ENCODE peak calls at places on chromosomes 11 and 22, in eight cellular contexts. V is cardiac muscle cell; G is Peyer's patch; B is CD4-positive, alpha-beta T cell; Z is fibroblast of mammary gland; F is heart left ventricle; X is fibroblast of pulmonary artery; T is RWPE2. N is an unnamed sample.
A peak's percentile ranks its signal among the peaks of the same experiment; 100 is the strongest.

GRCh38 chr11:105468154-105468553 is 141.7 kb upstream of the GRIA4 start:
- DNase-seq in V (peak; percentile 48), G (no peak), F (no peak), Z (no peak), T (no peak), X (peak; percentile 51), B (no peak), N (no peak)

GRCh38 chr11:9001736-9002135 is 2.1 kb downstream of the NRIP3 start:
- DNase-seq in V (peak; percentile 65), X (peak; percentile 75), B (peak; percentile 26), T (no peak), Z (peak; percentile 85), F (no peak), G (no peak), N (no peak)

GRCh38 chr22:24102366-24103200 is 78.7 kb upstream of the SUSD2 start:
- DNase-seq in G (no peak), T (peak; percentile 46), V (no peak), X (no peak), F (no peak), Z (no peak), B (no peak), N (no peak)

GRCh38 chr11:126746443-126746842 is 254.1 kb downstream of the KIRREL3 start:
- DNase-seq in B (no peak), F (no peak), G (no peak), V (no peak), T (no peak), Z (no peak), X (no peak), N (no peak)

GRCh38 chr11:28535677-28536076 is 427.5 kb downstream of the METTL15 start:
- DNase-seq in B (no peak), Z (no peak), X (no peak), G (no peak), F (no peak), T (no peak), V (no peak), N (no peak)

GRCh38 chr11:123174196-123175183 is 20.6 kb downstream of the CLMP start:
- DNase-seq in G (no peak), F (peak; percentile 66), B (no peak), V (peak; percentile 97), Z (peak; percentile 99), T (no peak), X (peak; percentile 97), N (no peak)

GRCh38 chr22:33986167-33986771 is 66.0 kb upstream of the LARGE1 start:
- DNase-seq in B (no peak), X (no peak), G (no peak), Z (no peak), T (no peak), V (no peak), F (no peak), N (no peak)

GRCh38 chr11:125154380-125155099 is 10.0 kb upstream of the PKNOX2 start:
- DNase-seq in F (no peak), X (no peak), B (no peak), Z (no peak), T (peak; percentile 34), V (no peak), G (no peak), N (no peak)

GRCh38 chr11:125446279-125446678 is 49.8 kb downstream of the FEZ1 start:
- DNase-seq in X (no peak), G (no peak), Z (no peak), V (no peak), F (no peak), T (no peak), B (no peak), N (no peak)

GRCh38 chr11:75151346-75152047 is 590 bp downstream of the SLCO2B1 start:
- DNase-seq in B (no peak), V (no peak), G (no peak), T (no peak), X (no peak), Z (no peak), F (no peak), N (no peak)

GRCh38 chr11:116929393-116930090 is 92.1 kb upstream of the APOA1 start:
- DNase-seq in F (no peak), V (peak; percentile 34), B (no peak), X (peak; percentile 35), G (no peak), Z (peak; percentile 37), T (no peak), N (no peak)

GRCh38 chr11:877565-877964 is 33.0 kb downstream of the CHID1 start:
- DNase-seq in F (no peak), Z (peak; percentile 6), V (no peak), G (no peak), T (no peak), X (no peak), B (no peak), N (no peak)

GRCh38 chr22:22103078-22103593 is 120.5 kb upstream of the TOP3B start:
- DNase-seq in T (no peak), Z (peak; percentile 15), V (no peak), G (no peak), B (no peak), X (peak; percentile 11), F (no peak), N (no peak)

GRCh38 chr22:33780761-33781160 is 139.5 kb downstream of the LARGE1 start:
- DNase-seq in V (no peak), T (no peak), X (no peak), F (no peak), G (no peak), B (no peak), Z (no peak), N (no peak)

GRCh38 chr22:38285015-38285414 is 12.2 kb upstream of the TMEM184B start:
- DNase-seq in Z (no peak), F (no peak), B (no peak), T (no peak), X (no peak), G (no peak), V (no peak), N (no peak)

GRCh38 chr11:48107188-48107704 is 109.4 kb upstream of the OR4B1 start:
- DNase-seq in X (no peak), V (no peak), G (peak; percentile 72), Z (peak; percentile 51), B (no peak), T (no peak), F (no peak), N (no peak)

GRCh38 chr11:9577032-9577431 is 3.6 kb downstream of the WEE1 start:
- DNase-seq in Z (peak; percentile 58), F (no peak), T (no peak), V (peak; percentile 58), G (no peak), B (no peak), X (peak; percentile 67), N (no peak)

GRCh38 chr11:108937756-108938155 is 272.9 kb downstream of the DDX10 start:
- DNase-seq in Z (no peak), X (no peak), G (no peak), T (no peak), V (peak; percentile 57), B (no peak), F (no peak), N (no peak)

GRCh38 chr11:27464155-27464759 is 8.3 kb downstream of the LGR4 start:
- DNase-seq in X (peak; percentile 60), G (no peak), Z (no peak), B (no peak), T (no peak), F (no peak), V (peak; percentile 43), N (no peak)

DNA sequence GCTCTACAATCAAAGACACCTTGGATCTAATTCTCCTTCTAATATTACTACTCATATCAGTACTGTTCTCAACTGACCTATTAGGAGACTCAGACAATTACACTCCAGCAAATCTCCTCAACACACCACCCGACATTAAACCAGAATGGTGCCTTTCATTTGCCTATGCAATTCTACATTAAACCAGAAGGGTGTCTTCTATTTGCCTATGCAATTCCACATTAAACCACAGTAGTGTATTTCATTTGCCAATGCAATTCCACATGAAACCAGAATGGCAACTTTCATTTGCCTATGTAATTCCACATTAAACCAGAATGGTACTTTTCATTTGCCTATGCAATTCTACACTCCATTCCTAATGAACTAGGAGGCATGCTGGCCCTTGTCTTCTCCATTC is 15.3 kb upstream of the APOL3 start:
- DNase-seq in F (no peak), T (no peak), B (no peak), Z (no peak), G (no peak), V (no peak), X (no peak), N (no peak)
- TF ChIP-seq CTCF in F (no peak), T (no peak), B (no peak), Z (no peak), G (no peak), V (no peak), X (peak; percentile 13), N (no peak)

DNA sequence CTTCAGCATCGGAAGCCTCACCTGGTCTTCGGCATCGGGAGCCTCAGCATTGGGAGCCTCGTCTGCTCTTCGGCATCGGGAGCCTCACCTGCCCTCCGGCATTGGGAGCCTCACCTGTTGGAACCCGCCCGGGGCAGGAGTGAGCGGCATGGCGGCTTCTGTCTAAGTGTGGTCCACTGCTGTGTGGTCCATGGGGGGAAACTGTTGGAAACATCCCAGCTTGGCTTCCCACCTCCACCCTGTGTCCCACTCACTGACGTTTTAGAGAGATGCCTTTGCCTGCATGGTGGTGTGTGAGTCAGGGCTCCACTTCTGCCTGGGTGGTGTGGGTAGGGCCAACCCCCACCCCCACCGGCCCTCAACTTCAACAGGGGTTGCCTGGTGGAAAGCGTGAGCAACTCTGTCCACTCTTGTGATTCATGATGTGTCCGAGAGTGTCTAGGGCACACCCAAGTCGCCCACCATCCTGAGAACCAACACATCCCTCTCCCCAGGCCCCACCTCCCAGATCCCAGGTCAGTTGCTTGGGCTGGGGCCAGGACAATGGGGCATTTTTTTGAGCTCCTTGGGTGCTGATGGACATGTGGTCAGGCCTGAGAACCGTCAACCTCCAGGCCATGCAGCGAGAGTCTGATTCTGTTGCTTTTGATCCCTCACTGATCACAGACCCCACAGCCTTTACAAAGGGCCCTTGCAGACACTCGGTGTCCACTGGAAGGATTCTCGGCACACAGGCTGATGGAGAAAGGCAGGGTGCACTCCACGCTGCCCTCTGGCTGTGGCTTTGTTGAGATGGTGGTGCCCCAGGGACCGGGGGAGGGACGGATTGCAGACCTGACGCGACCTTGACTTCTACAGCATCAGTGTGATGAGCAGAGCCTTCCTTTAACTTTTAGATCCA is 406.7 kb downstream of the TBC1D22A start:
- DNase-seq in B (no peak), V (peak; percentile 15), X (peak; percentile 17), F (no peak), G (no peak), Z (peak; percentile 20), T (no peak), N (peak; percentile 10)
- TF ChIP-seq CTCF in B (no peak), V (peak; percentile 28), X (peak; percentile 38), F (peak; percentile 13), G (peak; percentile 21), Z (no peak), T (peak; percentile 18), N (no peak)

GRCh38 chr11:66346476-66347424 is 679 bp downstream of the B4GAT1 start:
- DNase-seq in V (no peak), T (no peak), G (no peak), Z (no peak), F (peak; percentile 38), B (no peak), X (no peak), N (no peak)
- TF ChIP-seq CTCF in V (no peak), T (no peak), G (no peak), Z (no peak), F (no peak), B (no peak), X (no peak), N (no peak)

DNA sequence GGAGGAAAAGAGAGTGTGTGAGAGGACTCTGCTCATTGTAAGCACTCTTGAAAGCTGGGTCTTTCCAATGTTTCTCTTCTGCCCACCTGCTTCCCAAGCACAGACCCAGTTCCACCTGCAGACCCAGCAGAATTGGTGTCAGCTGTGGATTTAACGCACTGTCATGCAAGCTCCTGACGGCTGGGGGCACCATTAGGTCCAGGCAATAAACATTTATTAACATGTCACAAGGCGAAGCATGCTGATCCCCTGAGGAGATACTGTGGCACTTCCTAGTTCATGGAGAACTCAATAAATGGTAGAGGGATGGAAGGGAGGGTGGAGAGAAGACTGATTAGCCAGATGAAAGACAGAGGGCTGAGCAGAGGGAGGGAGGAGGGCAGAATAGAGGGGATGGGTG is 68.3 kb upstream of the TSPAN18 start:
- DNase-seq in V (peak; percentile 34), T (no peak), Z (no peak), F (no peak), G (no peak), B (no peak), X (peak; percentile 35), N (no peak)
- TF ChIP-seq CTCF in V (peak; percentile 47), T (no peak), Z (no peak), F (peak; percentile 6), G (peak; percentile 5), B (no peak), X (peak; percentile 40), N (no peak)

N was measured in omental fat pad.